ENCODE peak calls at places on chromosomes 2 and 18, in four cellular contexts. N is activated CD8-positive, alpha-beta memory T cell treated with anti-CD3 and anti-CD28 coated beads, Interleukin-2, amount 50 U/mL, for 48 hours; V is activated CD4-positive, alpha-beta T cell treated with anti-CD3 and anti-CD28 coated beads, Interleukin-2, amount 50 U/mL, for 1 hour; W is foreskin fibroblast. Y is an unnamed sample.
A peak's percentile ranks its signal among the peaks of the same experiment; 100 is the strongest.

GRCh38 chr2:56177420-56178220 is 6.2 kb upstream of the CCDC85A start:
- DNase-seq in N (no peak), V (no peak), W (no peak), Y (no peak)

GRCh38 chr18:11963991-11964484 is 17.3 kb upstream of the IMPA2 start:
- DNase-seq in N (no peak), V (no peak), W (no peak), Y (no peak)

GRCh38 chr2:190838492-190838910 is 42.1 kb upstream of the GLS start:
- DNase-seq in N (peak; percentile 59), V (no peak), W (peak; percentile 82), Y (no peak)

GRCh38 chr18:30971338-30971956 is 71.1 kb downstream of the DSC3 start:
- DNase-seq in N (no peak), V (no peak), W (no peak), Y (no peak)

GRCh38 chr2:174680221-174680620 is 82.6 kb upstream of the WIPF1 start:
- DNase-seq in N (no peak), V (no peak), W (no peak), Y (no peak)

GRCh38 chr2:26785431-26786206 is at the start of gene CENPA:
- DNase-seq in N (peak; percentile 93), V (peak; percentile 94), W (peak; percentile 99), Y (peak; percentile 96)

GRCh38 chr2:189751080-189751658 is 11.4 kb downstream of the OSGEPL1 start:
- DNase-seq in N (no peak), V (peak; percentile 34), W (peak; percentile 7), Y (no peak)

GRCh38 chr2:212727751-212728150 is 189.1 kb upstream of the ERBB4 start:
- DNase-seq in N (no peak), V (no peak), W (no peak), Y (no peak)